ENCODE peak calls at places on chromosomes 2 and 18, in four cellular contexts. U is GM12878, P is HL-60, Z is K562. W is an unnamed sample.

GRCh38 chr18:32530947-32531651 is 60.4 kb upstream of the GAREM1 start:
- DNase-seq in Z (no peak), P (peak), U (no peak), W (peak)

GRCh38 chr2:162825578-162825977 is 13.0 kb downstream of the KCNH7 start:
- DNase-seq in U (no peak), P (no peak), Z (no peak), W (no peak)

GRCh38 chr2:44843086-44843485 is 98.4 kb upstream of the SIX3 start:
- DNase-seq in U (no peak), Z (no peak), P (no peak), W (no peak)

GRCh38 chr2:202032841-202033316 is 776 bp upstream of the FZD7 start:
- DNase-seq in P (no peak), U (no peak), Z (peak), W (peak)

GRCh38 chr2:96591054-96591453 is 47.1 kb downstream of the KANSL3 start:
- DNase-seq in P (no peak), Z (no peak), U (no peak), W (no peak)

GRCh38 chr2:164014068-164014577 is 278.3 kb upstream of the FIGN start:
- DNase-seq in U (no peak), Z (no peak), P (no peak), W (no peak)

GRCh38 chr2:7557376-7557775 is 640.2 kb downstream of the RNF144A start:
- DNase-seq in P (no peak), U (no peak), Z (no peak), W (no peak)

GRCh38 chr2:222304737-222305509 is 6.1 kb upstream of the PAX3 start:
- DNase-seq in U (no peak), Z (no peak), P (no peak), W (no peak)

GRCh38 chr2:134976074-134976702 is 57.6 kb downstream of the CCNT2 start:
- DNase-seq in Z (no peak), U (no peak), P (no peak), W (no peak)

GRCh38 chr2:33336036-33336625 is 140.3 kb upstream of the RASGRP3 start:
- DNase-seq in Z (no peak), U (no peak), P (no peak), W (no peak)

GRCh38 chr2:132463719-132464118 is 47.1 kb downstream of the GPR39 start:
- DNase-seq in U (no peak), Z (no peak), P (no peak), W (no peak)

GRCh38 chr2:122596541-122596940 is 841.1 kb downstream of the TSN start:
- DNase-seq in P (no peak), U (no peak), Z (no peak), W (no peak)

GRCh38 chr18:48800877-48801727 is 149.7 kb downstream of the SMAD7 start:
- DNase-seq in Z (no peak), U (peak), P (no peak), W (no peak)

GRCh38 chr2:172198361-172198760 is 95.7 kb upstream of the DLX2 start:
- DNase-seq in P (no peak), U (no peak), Z (no peak), W (no peak)
- TF ChIP-seq SPI1 in P (no peak), U (no peak), Z (no peak), W (no peak)

GRCh38 chr2:88092773-88093172 is 25.1 kb downstream of the SMYD1 start:
- DNase-seq in Z (no peak), U (no peak), P (no peak), W (no peak)
- TF ChIP-seq SPI1 in Z (no peak), U (no peak), P (no peak), W (no peak)

GRCh38 chr2:3456125-3456524 is 63.2 kb downstream of the ADI1 start:
- DNase-seq in U (no peak), P (no peak), Z (no peak), W (no peak)
- TF ChIP-seq SPI1 in U (no peak), P (no peak), Z (no peak), W (no peak)

DNA sequence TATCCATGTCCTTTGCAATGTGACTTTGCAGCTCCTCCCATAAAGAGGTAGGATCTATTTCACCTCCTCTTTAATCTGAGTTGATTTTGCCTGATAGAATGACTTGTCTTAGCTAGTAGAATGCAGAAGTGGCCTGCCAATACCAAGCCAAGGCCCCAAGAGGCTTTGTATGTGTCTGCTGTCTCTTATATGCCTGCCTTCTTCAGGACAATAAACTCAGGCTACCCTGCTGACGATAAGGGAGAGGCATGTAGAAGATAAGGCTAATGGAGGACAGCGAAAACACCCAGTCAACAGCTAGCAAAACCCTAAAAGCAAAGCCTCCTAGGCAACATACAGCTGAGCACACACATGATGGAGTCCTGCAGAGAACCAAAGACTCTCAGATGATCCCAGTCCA is 1.8 kb upstream of the ZC3H8 start:
- DNase-seq in Z (peak), U (no peak), P (no peak), W (no peak)
- TF ChIP-seq SPI1 in Z (peak), U (no peak), P (peak), W (no peak)

GRCh38 chr2:225765845-225766244 is 366.3 kb downstream of the NYAP2 start:
- DNase-seq in U (no peak), P (no peak), Z (no peak), W (no peak)
- TF ChIP-seq SPI1 in U (no peak), P (no peak), Z (no peak), W (no peak)

GRCh38 chr2:241615041-241615440 is 21.9 kb downstream of the THAP4 start:
- DNase-seq in P (no peak), Z (no peak), U (no peak), W (no peak)

GRCh38 chr2:241617431-241618154 is 19.4 kb downstream of the THAP4 start:
- DNase-seq in U (peak), P (no peak), Z (no peak), W (peak)

GRCh38 chr2:241618296-241618805 is 18.6 kb downstream of the THAP4 start:
- DNase-seq in P (no peak), U (peak), Z (no peak), W (no peak)

GRCh38 chr2:241615522-241616052 is 21.4 kb downstream of the THAP4 start:
- DNase-seq in U (no peak), Z (no peak), P (no peak), W (no peak)

DNA sequence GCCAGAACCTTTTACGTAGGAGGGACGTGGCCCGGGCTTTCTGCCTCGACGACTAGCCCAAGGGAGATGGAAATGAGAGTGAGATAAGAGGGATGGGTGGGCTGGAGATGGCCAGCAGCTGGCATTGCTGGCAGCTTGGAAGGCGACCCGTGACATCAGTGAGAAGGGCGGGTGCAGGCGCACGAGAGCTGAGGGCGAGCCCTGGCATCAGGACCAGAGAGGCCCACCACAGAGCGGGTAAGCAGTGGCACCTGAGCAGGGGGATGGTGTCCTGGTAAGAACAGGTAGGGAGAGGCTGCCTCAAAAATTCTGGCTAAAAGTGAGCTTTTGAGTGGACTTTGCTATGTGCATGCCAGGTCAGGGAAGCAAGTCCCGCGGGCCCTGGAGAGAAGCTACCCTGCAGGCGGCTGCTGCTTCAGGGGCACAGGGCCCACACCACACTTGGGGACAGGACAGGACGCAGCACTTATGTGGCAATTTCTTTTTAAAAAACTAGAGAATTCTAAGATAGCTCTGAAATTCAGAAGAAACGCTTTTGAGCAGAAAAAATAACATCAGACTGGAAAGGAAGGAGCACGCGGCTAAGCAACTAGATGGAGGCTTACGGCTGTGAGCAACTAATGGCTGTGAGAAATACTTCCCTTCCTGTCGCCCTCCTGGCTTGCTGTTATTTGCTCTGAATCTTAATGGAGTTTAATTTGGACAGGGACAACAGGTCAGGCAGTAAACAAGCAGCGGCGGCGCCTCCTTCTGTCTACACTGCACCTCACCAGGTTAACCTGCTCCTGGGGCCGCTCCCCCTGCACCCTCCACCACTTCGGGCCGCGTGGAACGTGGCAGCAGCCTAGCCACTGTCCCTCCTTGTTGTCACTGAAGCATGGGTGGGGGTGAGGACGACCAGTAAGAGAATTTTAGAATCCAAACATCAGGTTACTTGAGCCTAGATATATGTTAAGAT is 20.5 kb downstream of the THAP4 start:
- DNase-seq in P (no peak), U (no peak), Z (no peak), W (no peak)
- TF ChIP-seq SPI1 in P (no peak), U (no peak), Z (no peak), W (no peak)

GRCh38 chr2:27085062-27085669 is 1.4 kb upstream of the KHK start:
- DNase-seq in Z (no peak), U (no peak), P (no peak), W (no peak)

GRCh38 chr2:27084297-27085061 is 2.1 kb upstream of the KHK start:
- DNase-seq in U (no peak), Z (no peak), P (no peak), W (no peak)

GRCh38 chr2:27082773-27083409 is 3.7 kb upstream of the KHK start:
- DNase-seq in U (no peak), P (no peak), Z (no peak), W (no peak)

GRCh38 chr2:27081984-27082772 is 3.8 kb downstream of the EMILIN1 start:
- DNase-seq in U (no peak), Z (peak), P (no peak), W (no peak)

GRCh38 chr2:27083410-27084296 is 2.9 kb upstream of the KHK start:
- DNase-seq in Z (no peak), P (no peak), U (no peak), W (no peak)
- TF ChIP-seq SPI1 in Z (no peak), P (no peak), U (no peak), W (no peak)

GRCh38 chr2:217837001-217837491 is 165.7 kb downstream of the TNS1 start:
- DNase-seq in Z (no peak), P (no peak), U (no peak), W (no peak)

GRCh38 chr2:217839750-217840107 is 163.1 kb downstream of the TNS1 start:
- DNase-seq in Z (no peak), P (no peak), U (no peak), W (no peak)

GRCh38 chr2:217839073-217839749 is 163.6 kb downstream of the TNS1 start:
- DNase-seq in Z (no peak), U (no peak), P (no peak), W (no peak)

GRCh38 chr2:217837530-217837929 is 165.3 kb downstream of the TNS1 start:
- DNase-seq in P (no peak), U (no peak), Z (no peak), W (no peak)

DNA sequence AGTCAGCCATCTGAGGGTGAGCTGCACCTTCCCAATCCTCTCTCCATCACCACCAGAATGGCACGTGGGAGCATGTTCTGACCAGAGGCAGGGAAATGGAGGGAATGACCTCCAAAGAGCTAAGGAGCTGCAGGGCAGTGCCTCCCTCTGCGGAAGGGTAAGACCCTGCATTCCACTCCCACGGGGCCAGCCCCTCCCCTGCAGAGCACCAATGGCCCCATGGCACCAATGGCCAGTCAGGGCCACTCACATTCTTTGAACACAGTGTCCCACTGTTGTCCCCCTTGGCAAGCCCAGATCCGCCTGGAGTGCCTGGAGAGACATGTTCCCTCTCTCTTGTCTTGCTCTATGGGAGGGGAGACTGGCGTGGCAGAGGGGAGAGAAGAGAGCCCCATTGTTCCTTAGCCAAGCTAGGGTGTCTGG is 164.4 kb downstream of the TNS1 start:
- DNase-seq in P (no peak), Z (no peak), U (no peak), W (no peak)
- TF ChIP-seq SPI1 in P (no peak), Z (no peak), U (no peak), W (no peak)